ENCODE peak calls at places on chromosome 5, in ten cellular contexts. K is CD8-positive, alpha-beta memory T cell; I is naive thymus-derived CD8-positive, alpha-beta T cell; E is activated T-helper 1 cell treated with anti-CD3 and anti-CD28 coated beads, Interleukin-12 subunit alpha, Interleukin-12 subunit beta, Interleukin-2, Interleukin-4 antibody, amounts not matched to agents 30 ng/mL and 10 ng/mL and 1 ng/mL, durations not matched to agents 14 hours and 24 hours and 36 hours; G is MM.1S; D is fibroblast of the conjunctiva; T is NT2/D1; X is uterus; H is ELF-1; O is cardiac fibroblast. L is an unnamed sample.

GRCh38 chr5:74639538-74640449 is 734 bp downstream of the ENC1 start:
- DNase-seq in H (peak), I (peak), T (no peak), G (peak), K (no peak), E (peak), O (peak), X (no peak), D (no peak), L (no peak)

GRCh38 chr5:133371371-133372155 is 240.8 kb downstream of the FSTL4 start:
- DNase-seq in T (no peak), H (peak), K (no peak), I (no peak), X (no peak), O (no peak), D (no peak), G (no peak), E (no peak), L (no peak)

GRCh38 chr5:81315336-81315735 is 13.9 kb downstream of the ZCCHC9 start:
- DNase-seq in O (peak), T (no peak), E (no peak), K (no peak), H (no peak), X (no peak), I (no peak), G (no peak), D (peak), L (no peak)

GRCh38 chr5:168472329-168472728 is 13.9 kb upstream of the RARS1 start:
- DNase-seq in O (peak), D (peak), K (no peak), T (peak), G (no peak), I (no peak), E (no peak), X (no peak), H (peak), L (no peak)

GRCh38 chr5:154205441-154206117 is 15.0 kb downstream of the GALNT10 start:
- DNase-seq in T (no peak), G (no peak), E (no peak), D (no peak), X (no peak), K (no peak), O (no peak), H (no peak), I (no peak), L (no peak)

GRCh38 chr5:607541-608285 is 4.4 kb upstream of the CEP72 start:
- DNase-seq in H (no peak), K (no peak), G (peak), O (no peak), T (no peak), X (no peak), I (no peak), D (no peak), E (no peak), L (no peak)

GRCh38 chr5:33118761-33119415 is 321.9 kb upstream of the TARS1 start:
- DNase-seq in X (no peak), K (no peak), T (no peak), O (no peak), E (no peak), H (no peak), D (no peak), I (no peak), G (no peak), L (no peak)

GRCh38 chr5:1466631-1467265 is 21.5 kb upstream of the SLC6A3 start:
- DNase-seq in D (no peak), O (no peak), G (no peak), X (no peak), E (no peak), K (no peak), T (no peak), I (no peak), H (no peak), L (no peak)

GRCh38 chr5:122480146-122480545 is 168.1 kb downstream of the SNCAIP start:
- DNase-seq in E (no peak), O (no peak), I (no peak), K (no peak), X (no peak), T (no peak), D (no peak), G (no peak), H (no peak), L (no peak)

GRCh38 chr5:95818181-95819147 is 4.1 kb downstream of the GLRX start:
- DNase-seq in H (no peak), E (no peak), O (no peak), K (no peak), T (no peak), X (no peak), I (no peak), D (no peak), G (no peak), L (no peak)

GRCh38 chr5:172454355-172455086 is at the start of gene SH3PXD2B:
- DNase-seq in G (peak), K (peak), H (peak), O (peak), X (peak), T (peak), E (peak), I (peak), D (peak), L (no peak)

GRCh38 chr5:142753114-142753764 is 16.9 kb upstream of the ARHGAP26 start:
- DNase-seq in K (no peak), I (no peak), T (no peak), G (no peak), E (no peak), D (no peak), O (peak), H (no peak), X (peak), L (no peak)

GRCh38 chr5:124655943-124656459 is 90.4 kb downstream of the ZNF608 start:
- DNase-seq in I (no peak), D (peak), O (peak), X (no peak), H (no peak), T (no peak), K (no peak), G (no peak), E (no peak), L (no peak)

GRCh38 chr5:122871669-122872068 is 26.3 kb downstream of the SNX24 start:
- DNase-seq in D (no peak), O (no peak), G (no peak), E (no peak), H (no peak), X (no peak), K (no peak), T (no peak), I (no peak), L (no peak)

GRCh38 chr5:7419846-7420245 is 23.9 kb downstream of the ADCY2 start:
- DNase-seq in X (no peak), D (no peak), G (no peak), H (peak), K (no peak), T (peak), I (no peak), O (no peak), E (no peak), L (no peak)

GRCh38 chr5:142109356-142110045 is 922 bp downstream of the NDFIP1 start:
- DNase-seq in H (peak), G (peak), X (peak), K (no peak), T (no peak), I (no peak), D (no peak), O (peak), E (no peak), L (no peak)

L was measured in T follicular helper cell.